ENCODE peak calls at places on chromosomes 3 and 15, in five cellular contexts. X is H9, Y is breast epithelium, G is fibroblast of lung, C is psoas muscle. R is an unnamed sample.

GRCh38 chr3:135756016-135756695 is 209.4 kb upstream of the PPP2R3A start:
- DNase-seq in X (no peak), Y (no peak), G (no peak), C (no peak), R (no peak)

GRCh38 chr3:157961665-157962064 is 144.6 kb downstream of the SHOX2 start:
- DNase-seq in X (no peak), Y (no peak), G (no peak), C (no peak), R (no peak)

GRCh38 chr3:173411288-173412064 is 13.9 kb downstream of the NLGN1 start:
- DNase-seq in X (no peak), Y (no peak), G (peak; percentile 49), C (no peak), R (peak; percentile 8)

GRCh38 chr15:92845109-92845508 is 55.0 kb upstream of the CHD2 start:
- DNase-seq in X (no peak), Y (no peak), G (peak; percentile 41), C (no peak), R (no peak)

GRCh38 chr3:68288050-68288449 is 633.6 kb upstream of the SUCLG2 start:
- DNase-seq in X (no peak), Y (no peak), G (no peak), C (no peak), R (no peak)

GRCh38 chr3:69878254-69878653 is 121.3 kb upstream of the SAMMSON start:
- DNase-seq in X (no peak), Y (no peak), G (no peak), C (no peak), R (no peak)

GRCh38 chr3:47634996-47635395 is 56.3 kb upstream of the CSPG5 start:
- DNase-seq in X (no peak), Y (no peak), G (no peak), C (no peak), R (no peak)

GRCh38 chr3:5172018-5172417 is 15.5 kb upstream of the EDEM1 start:
- DNase-seq in X (no peak), Y (no peak), G (no peak), C (no peak), R (no peak)

GRCh38 chr3:50738252-50738598 is 63.5 kb downstream of the DOCK3 start:
- DNase-seq in X (no peak), Y (no peak), G (no peak), C (no peak), R (no peak)

GRCh38 chr3:17292556-17292955 is 407.8 kb downstream of the PLCL2 start:
- DNase-seq in X (no peak), Y (no peak), G (peak; percentile 40), C (no peak), R (no peak)

DNA sequence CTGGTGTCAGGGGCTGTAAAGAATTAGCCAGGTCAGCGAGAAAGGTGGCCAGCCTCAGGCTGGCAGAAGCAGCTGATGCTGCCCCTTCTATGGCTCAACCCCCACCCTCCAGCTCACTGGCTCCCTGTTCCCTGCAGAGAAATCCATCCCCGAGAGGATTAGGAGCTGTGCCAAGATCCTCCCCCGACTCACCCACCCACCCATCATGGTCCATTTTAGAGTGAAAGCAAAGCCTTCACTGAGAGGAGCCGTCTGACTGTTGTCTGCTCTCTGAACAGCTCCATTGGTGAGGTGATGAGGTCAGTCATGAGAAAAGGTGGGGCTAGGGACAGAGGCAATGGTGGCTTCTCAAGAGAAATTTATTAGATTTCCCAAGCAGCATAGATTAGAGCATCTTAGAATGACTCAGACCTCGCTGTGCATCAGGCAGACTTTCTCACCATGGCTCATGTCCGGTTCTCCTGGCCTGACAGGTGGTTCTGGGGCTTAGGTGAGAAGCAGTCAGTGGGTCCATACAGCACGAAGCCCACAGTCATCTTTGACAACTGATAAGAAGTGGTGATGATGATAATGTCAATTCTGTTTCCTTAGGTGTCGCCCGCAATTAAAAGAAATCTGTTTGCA is 24.9 kb upstream of the RHO start:
- DNase-seq in X (no peak), Y (no peak), G (peak; percentile 12), C (no peak), R (no peak)
- H3K4me1 ChIP-seq in X (peaks cover 4% of the 10 kb centered on the region), Y (peaks cover 10% of the 10 kb centered on the region), G (no peaks in the 10 kb centered on the region), C (peaks cover 38% of the 10 kb centered on the region), R (no peaks in the 10 kb centered on the region)

DNA sequence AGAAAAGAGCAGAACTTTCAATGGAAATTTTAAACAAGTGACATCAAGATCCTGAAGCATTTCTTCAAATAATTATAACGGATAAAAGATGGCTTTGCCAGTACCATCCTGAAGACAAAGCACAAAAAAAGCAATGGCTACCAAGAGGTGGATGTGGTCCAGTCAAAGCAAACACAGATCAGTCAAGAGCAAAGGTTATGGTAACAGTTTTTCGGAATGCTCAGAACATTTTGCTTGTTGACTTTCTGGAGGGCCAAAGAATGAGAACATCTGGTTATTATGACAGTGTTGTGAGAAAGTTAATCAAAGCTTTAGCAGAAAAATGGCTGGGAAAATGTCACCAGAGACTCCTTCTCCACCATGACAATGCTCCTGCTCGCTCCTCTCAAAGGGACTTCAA is 31.5 kb downstream of the FEM1B start:
- DNase-seq in X (no peak), Y (no peak), G (peak; percentile 11), C (no peak), R (no peak)
- H3K27ac ChIP-seq in X (no peak overlapping the region), Y (no peak overlapping the region), G (no peak overlapping the region), C (no peak overlapping the region), R (no peak overlapping the region)

GRCh38 chr3:189340680-189341460 is 169.1 kb downstream of the TPRG1 start:
- DNase-seq in X (peak; percentile 46), Y (no peak), G (no peak), C (no peak), R (no peak)
- TF ChIP-seq CTCF in X (peak; percentile 64), Y (no peak), G (no peak), C (peak; percentile 35), R (peak; percentile 52)

DNA sequence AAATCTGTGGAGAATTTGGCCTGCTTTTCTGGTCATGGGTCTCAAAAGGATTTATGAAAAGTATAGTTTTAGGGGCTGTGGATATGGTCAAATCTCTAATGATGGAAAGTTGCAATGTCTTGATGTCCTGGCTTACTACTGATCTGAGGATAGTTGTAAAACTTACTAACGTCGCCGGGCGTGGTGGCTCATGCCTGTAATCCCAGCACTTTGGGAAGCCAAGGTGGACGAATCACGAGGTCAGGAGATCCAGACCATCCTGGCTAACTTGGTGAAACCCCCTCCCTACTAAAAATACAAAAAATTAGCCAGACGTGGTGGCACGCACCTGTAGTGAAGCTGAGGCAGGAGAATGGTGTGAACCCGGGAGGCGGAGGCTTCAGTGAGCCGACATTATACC is 19.6 kb downstream of the TRIM71 start:
- DNase-seq in X (no peak), Y (no peak), G (no peak), C (no peak), R (no peak)
- H3K4me1 ChIP-seq in X (peaks cover 40% of the 10 kb centered on the region), Y (no peaks in the 10 kb centered on the region), G (no peaks in the 10 kb centered on the region), C (no peaks in the 10 kb centered on the region), R (no peaks in the 10 kb centered on the region)

GRCh38 chr3:143383433-143383832 is 263.9 kb downstream of the CHST2 start:
- DNase-seq in X (no peak), Y (no peak), G (no peak), C (no peak), R (no peak)
- H3K27ac ChIP-seq in X (no peak overlapping the region), Y (no peak overlapping the region), G (no peak overlapping the region), C (no peak overlapping the region), R (no peak overlapping the region)